ENCODE peak calls at places on chromosomes 5 and 9, in six cellular contexts. M is neural progenitor cell, N is upper lobe of left lung, A is HepG2, F is mesendoderm, G is ovary. Q is an unnamed sample.

GRCh38 chr9:18861599-18862546 is 171.1 kb downstream of the SAXO1 start:
- DNase-seq in M (peak), N (no peak), A (no peak), F (peak), G (peak), Q (peak)

GRCh38 chr5:177474094-177474493 is 660 bp upstream of the DBN1 start:
- DNase-seq in M (no peak), N (no peak), A (no peak), F (peak), G (no peak), Q (no peak)

GRCh38 chr5:124182133-124182532 is 564.3 kb downstream of the ZNF608 start:
- DNase-seq in M (no peak), N (no peak), A (no peak), F (no peak), G (no peak), Q (no peak)

GRCh38 chr5:23440703-23441102 is 66.7 kb upstream of the PRDM9 start:
- DNase-seq in M (no peak), N (no peak), A (no peak), F (no peak), G (no peak), Q (no peak)

GRCh38 chr5:81429986-81430385 is 36.1 kb upstream of the ACOT12 start:
- DNase-seq in M (no peak), N (no peak), A (no peak), F (no peak), G (no peak), Q (no peak)

GRCh38 chr9:120152295-120152694 is 427.7 kb downstream of the CDK5RAP2 start:
- DNase-seq in M (peak), N (no peak), A (no peak), F (peak), G (no peak), Q (peak)

GRCh38 chr9:83965350-83966208 is 14.4 kb downstream of the HNRNPK start:
- DNase-seq in M (no peak), N (no peak), A (peak), F (peak), G (no peak), Q (peak)

GRCh38 chr9:22068369-22068768 is 59.3 kb upstream of the CDKN2B start:
- DNase-seq in M (no peak), N (no peak), A (no peak), F (no peak), G (no peak), Q (no peak)

GRCh38 chr9:19087601-19088000 is 15.1 kb downstream of the HAUS6 start:
- DNase-seq in M (no peak), N (no peak), A (peak), F (no peak), G (peak), Q (no peak)

GRCh38 chr5:134626369-134627014 is 6.1 kb downstream of the SAR1B start:
- DNase-seq in M (no peak), N (no peak), A (peak), F (no peak), G (no peak), Q (no peak)

GRCh38 chr9:19967567-19968459 is 179.0 kb upstream of the SLC24A2 start:
- DNase-seq in M (peak), N (no peak), A (no peak), F (peak), G (no peak), Q (no peak)

GRCh38 chr5:113164016-113164415 is 187.4 kb downstream of the DCP2 start:
- DNase-seq in M (no peak), N (no peak), A (no peak), F (no peak), G (no peak), Q (no peak)

GRCh38 chr5:111805071-111805470 is 48.1 kb upstream of the NREP start:
- DNase-seq in M (no peak), N (no peak), A (no peak), F (no peak), G (no peak), Q (no peak)

GRCh38 chr5:15009420-15009819 is 137.8 kb upstream of the ANKH start:
- DNase-seq in M (no peak), N (no peak), A (peak), F (no peak), G (no peak), Q (no peak)

GRCh38 chr5:15522141-15522540 is 22.2 kb downstream of the FBXL7 start:
- DNase-seq in M (no peak), N (no peak), A (no peak), F (no peak), G (no peak), Q (no peak)

GRCh38 chr5:159713254-159713653 is 203.0 kb upstream of the ADRA1B start:
- DNase-seq in M (no peak), N (no peak), A (no peak), F (no peak), G (no peak), Q (no peak)

GRCh38 chr5:88952344-88952743 is 69.4 kb upstream of the MEF2C start:
- DNase-seq in M (peak), N (no peak), A (no peak), F (peak), G (no peak), Q (no peak)

GRCh38 chr5:179124853-179125788 is 64.9 kb downstream of the ZNF354C start:
- DNase-seq in M (no peak), N (peak), A (no peak), F (no peak), G (no peak), Q (no peak)

GRCh38 chr9:114155263-114155966 is at the start of gene COL27A1:
- DNase-seq in M (peak), N (peak), A (peak), F (peak), G (peak), Q (peak)

GRCh38 chr9:722388-722980 is 119.0 kb upstream of the DMRT1 start:
- DNase-seq in M (no peak), N (no peak), A (no peak), F (no peak), G (no peak), Q (no peak)
- H3K27ac ChIP-seq in M (no peak), N (peak), A (no peak), F (no peak), G (no peak), Q (peak)

DNA sequence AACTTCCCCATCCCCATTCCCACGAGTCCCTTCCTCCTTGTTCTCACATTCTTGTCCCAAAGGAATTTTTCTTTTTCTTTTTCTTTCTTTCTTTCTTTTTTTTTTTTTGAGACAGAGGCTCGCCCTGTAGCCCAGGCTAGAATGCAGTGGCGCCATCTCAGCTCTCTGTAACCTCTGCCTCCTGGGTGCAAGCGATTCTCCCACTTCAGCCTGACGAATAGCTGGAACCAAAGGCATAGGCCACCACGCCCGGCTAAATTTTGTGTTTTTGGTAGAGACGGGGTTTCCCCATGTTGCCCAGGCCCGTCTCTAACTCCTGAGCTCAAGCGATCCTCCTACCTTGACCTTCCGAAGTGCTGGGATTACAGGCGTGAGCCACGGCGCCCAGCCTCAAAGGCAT is 751 bp downstream of the DNAI1 start:
- DNase-seq in M (no peak), N (no peak), A (no peak), F (no peak), G (no peak), Q (no peak)
- H3K27ac ChIP-seq in M (no peak), N (no peak), A (no peak), F (no peak), G (no peak), Q (no peak)

GRCh38 chr5:39905356-39905755 is 480.6 kb upstream of the DAB2 start:
- DNase-seq in M (no peak), N (no peak), A (no peak), F (no peak), G (no peak), Q (no peak)
- H3K27ac ChIP-seq in M (no peak), N (no peak), A (no peak), F (no peak), G (no peak), Q (no peak)

DNA sequence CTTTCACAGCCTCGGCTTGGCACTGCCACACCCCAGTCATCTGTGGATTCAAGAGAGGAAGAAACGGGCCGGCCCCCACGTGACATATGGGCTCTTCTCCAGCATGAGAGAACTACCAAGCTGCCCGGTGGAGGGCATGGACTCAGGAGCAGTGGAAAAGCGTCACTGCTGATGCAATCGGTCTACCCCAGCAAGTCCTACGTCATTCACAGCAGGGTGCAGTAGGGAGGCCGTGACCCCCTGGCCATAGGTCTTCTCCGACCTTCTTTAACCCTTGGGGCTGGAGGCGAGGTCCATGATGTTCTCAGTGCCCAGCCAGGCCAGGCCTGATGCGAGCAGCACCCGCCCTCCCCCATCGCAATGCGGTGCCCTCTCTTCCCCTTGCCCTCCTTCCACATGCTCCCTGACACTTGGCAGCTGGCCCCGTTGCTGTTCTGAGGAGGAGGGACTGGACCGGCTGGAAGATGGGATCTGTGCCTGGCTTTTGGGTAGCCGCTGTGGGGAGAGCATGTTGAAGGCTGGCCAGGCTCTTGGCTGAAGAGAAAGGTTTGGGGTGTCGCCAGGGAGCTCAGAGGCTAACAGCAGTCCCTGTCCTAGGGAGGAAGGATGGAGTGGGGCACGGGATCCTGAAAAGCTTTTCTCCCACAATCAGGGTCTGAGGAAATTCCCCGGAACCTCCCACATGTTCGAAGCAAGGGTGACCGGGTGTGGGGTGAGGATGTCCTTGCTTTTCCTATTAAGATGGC is 89.8 kb downstream of the LIFR start:
- DNase-seq in M (no peak), N (peak), A (no peak), F (no peak), G (peak), Q (peak)
- H3K27ac ChIP-seq in M (no peak), N (peak), A (no peak), F (no peak), G (peak), Q (peak)

Q was measured in right cardiac atrium.